ENCODE peak calls at places on chromosomes 5 and 9, in six cellular contexts. U, D, I, N, S and O are unnamed samples.

GRCh38 chr9:110114086-110114887 is 93.7 kb downstream of the C9orf152 start:
- DNase-seq in N (no peak), U (no peak), D (no peak), I (no peak), S (no peak), O (no peak)

GRCh38 chr9:111356567-111357244 is 26.7 kb upstream of the OR2K2 start:
- DNase-seq in D (no peak), S (no peak), U (no peak), I (no peak), N (no peak), O (peak; percentile 28)

GRCh38 chr9:124360277-124360676 is 55.0 kb downstream of the PSMB7 start:
- DNase-seq in S (no peak), N (no peak), D (no peak), U (no peak), I (no peak), O (no peak)

GRCh38 chr9:4081549-4081895 is 218.3 kb downstream of the GLIS3 start:
- DNase-seq in S (no peak), I (no peak), D (no peak), N (no peak), U (no peak), O (no peak)

GRCh38 chr5:132001647-132002561 is 9.6 kb downstream of the ACSL6 start:
- DNase-seq in S (peak; percentile 44), D (no peak), I (no peak), N (no peak), U (peak; percentile 77), O (no peak)

GRCh38 chr5:75337366-75338021 is 474 bp downstream of the HMGCR start:
- DNase-seq in D (peak; percentile 36), S (no peak), N (peak; percentile 75), I (no peak), U (no peak), O (no peak)

GRCh38 chr9:115739096-115739875 is 414.3 kb upstream of the PAPPA start:
- DNase-seq in I (no peak), U (no peak), S (no peak), N (no peak), D (no peak), O (no peak)

GRCh38 chr9:112863214-112863613 is 27.5 kb downstream of the SLC46A2 start:
- DNase-seq in I (no peak), S (no peak), N (no peak), U (no peak), D (no peak), O (no peak)

GRCh38 chr9:133340916-133341315 is 4.9 kb upstream of the SURF6 start:
- DNase-seq in I (no peak), S (no peak), U (no peak), N (no peak), D (no peak), O (no peak)

GRCh38 chr9:87622936-87623335 is 103.0 kb upstream of the CTSL start:
- DNase-seq in U (peak; percentile 45), N (peak; percentile 60), D (no peak), S (no peak), I (no peak), O (no peak)

GRCh38 chr5:1860949-1861348 is 21.8 kb downstream of the IRX4 start:
- DNase-seq in N (no peak), S (no peak), I (no peak), U (no peak), D (no peak), O (no peak)

GRCh38 chr5:137148656-137149055 is 350.5 kb downstream of the SPOCK1 start:
- DNase-seq in D (no peak), N (no peak), U (peak; percentile 68), I (no peak), S (no peak), O (no peak)

GRCh38 chr9:133976888-133977287 is 15.2 kb downstream of the VAV2 start:
- DNase-seq in U (peak; percentile 66), I (no peak), N (no peak), S (no peak), D (no peak), O (no peak)

GRCh38 chr9:15936316-15936869 is 383.6 kb downstream of the CCDC171 start:
- DNase-seq in S (no peak), I (no peak), D (no peak), U (peak; percentile 84), N (no peak), O (no peak)

GRCh38 chr5:103469288-103470065 is 93.1 kb downstream of the NUDT12 start:
- DNase-seq in D (no peak), I (no peak), S (no peak), U (no peak), N (no peak), O (no peak)

GRCh38 chr5:154166901-154167791 is 23.4 kb upstream of the GALNT10 start:
- DNase-seq in S (peak; percentile 47), U (no peak), D (no peak), I (no peak), N (no peak), O (no peak)

GRCh38 chr5:141826674-141827073 is 51.5 kb downstream of the PCDH1 start:
- DNase-seq in D (no peak), U (no peak), I (no peak), N (no peak), S (no peak), O (no peak)

GRCh38 chr9:136311433-136312375 is 7.8 kb upstream of the CCDC187 start:
- DNase-seq in S (no peak), U (peak; percentile 82), N (no peak), I (no peak), D (no peak), O (no peak)

GRCh38 chr9:79572032-79572890 is 496 bp downstream of the TLE4 start:
- DNase-seq in D (peak; percentile 66), N (peak; percentile 68), S (no peak), U (peak; percentile 90), I (no peak), O (peak; percentile 36)

GRCh38 chr5:54021413-54022155 is 288.8 kb downstream of the ARL15 start:
- DNase-seq in N (no peak), I (no peak), S (no peak), U (no peak), D (no peak), O (no peak)

GRCh38 chr9:73152445-73152844 is 780 bp downstream of the ANXA1 start:
- DNase-seq in D (no peak), S (no peak), N (no peak), I (no peak), U (no peak), O (no peak)

GRCh38 chr5:43554497-43554896 is 2.4 kb downstream of the PAIP1 start:
- DNase-seq in N (no peak), D (no peak), I (no peak), S (no peak), U (no peak), O (no peak)

GRCh38 chr5:30960041-30960440 is 233.4 kb upstream of the CDH6 start:
- DNase-seq in N (no peak), I (no peak), D (no peak), S (no peak), U (no peak), O (no peak)

GRCh38 chr5:179417696-179418095 is 72.4 kb upstream of the ADAMTS2 start:
- DNase-seq in D (no peak), I (no peak), U (no peak), S (no peak), N (no peak), O (no peak)

GRCh38 chr5:165630211-165630866 is 2124.9 kb downstream of the MAT2B start:
- DNase-seq in S (peak; percentile 63), U (peak; percentile 89), N (peak; percentile 85), I (no peak), D (no peak), O (no peak)

GRCh38 chr9:69104830-69105527 is 69.1 kb upstream of the TJP2 start:
- DNase-seq in N (no peak), I (no peak), U (peak; percentile 59), D (no peak), S (no peak), O (no peak)

GRCh38 chr5:150343994-150344393 is 13.5 kb upstream of the TCOF1 start:
- DNase-seq in U (no peak), I (no peak), S (no peak), N (no peak), D (no peak), O (no peak)